ENCODE peak calls at places on chromosomes 3 and 15, in seven cellular contexts. T is SK-N-SH, D is HepG2, G is GM12878, I is K562, J is H1, B is HCT116. O is an unnamed sample. For H3K4me1, the result is how much of the 10 kb centered on the place peaks cover.

GRCh38 chr3:160755776-160756304 is at the start of gene PPM1L:
- DNase-seq in T (peak), D (no peak), G (no peak), I (peak), J (no peak), B (peak), O (no peak)

GRCh38 chr3:112519424-112520001 is 20.2 kb upstream of the BTLA start:
- DNase-seq in T (peak), D (peak), G (peak), I (peak), J (no peak), B (peak), O (peak)

GRCh38 chr15:81516461-81516860 is 142.4 kb upstream of the TMC3 start:
- DNase-seq in T (no peak), D (no peak), G (no peak), I (no peak), J (no peak), B (no peak), O (no peak)

GRCh38 chr3:138824114-138824506 is 10.6 kb downstream of the PIK3CB start:
- DNase-seq in T (no peak), D (no peak), G (no peak), I (no peak), J (no peak), B (no peak), O (no peak)

GRCh38 chr3:51024765-51025681 is 350.3 kb downstream of the DOCK3 start:
- DNase-seq in T (no peak), D (no peak), G (no peak), I (no peak), J (no peak), B (no peak), O (no peak)

GRCh38 chr3:126423191-126424038 is 28.7 kb downstream of the CFAP100 start:
- DNase-seq in T (peak), D (no peak), G (no peak), I (no peak), J (no peak), B (no peak), O (no peak)

GRCh38 chr3:59754456-59754855 is 704.6 kb upstream of the CFAP20DC start:
- DNase-seq in T (no peak), D (no peak), G (no peak), I (no peak), J (no peak), B (no peak), O (no peak)

GRCh38 chr15:32834156-32834555 is 116.4 kb downstream of the GREM1 start:
- DNase-seq in T (no peak), D (no peak), G (peak), I (no peak), J (no peak), B (no peak), O (no peak)

GRCh38 chr3:40580494-40581091 is 55.8 kb downstream of the ZNF621 start:
- DNase-seq in T (peak), D (peak), G (no peak), I (peak), J (peak), B (peak), O (peak)

GRCh38 chr15:31471731-31472430 is 145.2 kb downstream of the KLF13 start:
- DNase-seq in T (no peak), D (no peak), G (no peak), I (no peak), J (no peak), B (no peak), O (no peak)

GRCh38 chr3:13141991-13142412 is 68.8 kb upstream of the IQSEC1 start:
- DNase-seq in T (no peak), D (no peak), G (no peak), I (peak), J (peak), B (no peak), O (no peak)

GRCh38 chr3:19202303-19202702 is 54.0 kb downstream of the KCNH8 start:
- DNase-seq in T (no peak), D (no peak), G (no peak), I (no peak), J (no peak), B (no peak), O (no peak)

GRCh38 chr15:90340345-90340744 is 11.7 kb upstream of the ZNF774 start:
- DNase-seq in T (no peak), D (peak), G (no peak), I (peak), J (peak), B (peak), O (no peak)

GRCh38 chr3:151305081-151305777 is 11.4 kb downstream of the GPR87 start:
- DNase-seq in T (peak), D (peak), G (no peak), I (no peak), J (peak), B (peak), O (no peak)

GRCh38 chr15:28081594-28081993 is 17.5 kb downstream of the OCA2 start:
- DNase-seq in T (no peak), D (no peak), G (no peak), I (no peak), J (no peak), B (no peak), O (no peak)

GRCh38 chr15:28084547-28084946 is 14.6 kb downstream of the OCA2 start:
- DNase-seq in T (no peak), D (no peak), G (no peak), I (no peak), J (no peak), B (no peak), O (no peak)

GRCh38 chr15:28082891-28083688 is 16.0 kb downstream of the OCA2 start:
- DNase-seq in T (no peak), D (peak), G (no peak), I (no peak), J (no peak), B (no peak), O (no peak)

GRCh38 chr15:28085489-28086174 is 13.5 kb downstream of the OCA2 start:
- DNase-seq in T (no peak), D (no peak), G (no peak), I (no peak), J (no peak), B (no peak), O (no peak)

GRCh38 chr15:28086175-28086703 is 12.9 kb downstream of the OCA2 start:
- DNase-seq in T (peak), D (peak), G (peak), I (peak), J (peak), B (peak), O (peak)
- TF ChIP-seq SIN3A in T (no peak), D (no peak), G (no peak), I (no peak), J (no peak), B (no peak), O (no peak)

DNA sequence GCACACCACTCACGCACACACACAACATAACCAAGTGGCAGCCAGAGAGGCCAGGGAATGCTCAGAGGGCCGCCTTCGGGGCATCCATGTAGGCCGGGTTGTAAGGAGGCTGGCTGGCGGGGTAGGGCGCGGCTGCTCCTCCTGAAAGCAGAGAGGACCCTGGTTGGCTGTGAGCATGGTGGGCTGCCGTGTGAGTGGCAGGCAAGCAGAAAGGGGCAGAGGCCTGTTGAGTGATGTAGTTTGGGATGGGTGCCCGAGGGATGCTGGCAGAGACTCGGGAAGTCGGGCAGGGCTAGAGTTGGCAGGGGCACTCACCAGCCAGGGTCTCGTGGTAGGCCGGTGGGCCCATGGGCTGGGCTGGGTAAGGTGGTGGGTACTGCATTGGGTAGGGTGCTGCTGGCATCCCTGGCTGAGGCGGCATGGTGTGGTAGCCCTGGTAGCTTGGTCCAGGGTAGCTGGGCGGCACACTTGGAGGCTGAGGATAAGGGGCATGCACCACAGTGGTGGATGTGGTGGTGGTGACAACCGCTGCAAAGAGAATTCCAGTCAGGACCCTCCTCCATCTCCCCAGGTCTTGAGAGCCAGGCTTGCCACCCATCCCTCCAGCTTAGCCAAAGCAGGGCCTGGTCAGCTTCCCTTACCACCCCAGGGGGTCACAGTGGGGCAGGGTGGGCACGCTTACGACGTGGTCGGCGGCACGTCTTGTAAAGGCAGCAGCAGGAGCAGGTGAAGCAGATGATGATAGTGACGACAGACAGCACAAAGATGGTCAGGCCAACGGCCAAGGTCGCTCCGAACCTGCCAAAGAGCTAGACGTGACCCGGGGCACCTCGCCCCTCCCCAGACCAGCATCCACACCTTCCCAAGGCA is 22.7 kb downstream of the ATRIP start:
- DNase-seq in T (peak), D (no peak), G (no peak), I (no peak), J (no peak), B (no peak), O (no peak)
- H3K4me1 ChIP-seq in T (half or more), D (half or more), G (half or more), I (half or more), J (under half), B (half or more), O (under half)

GRCh38 chr3:157868881-157869280 is 237.3 kb downstream of the SHOX2 start:
- DNase-seq in T (no peak), D (no peak), G (no peak), I (no peak), J (no peak), B (no peak), O (no peak)

GRCh38 chr3:157871248-157871647 is 235.0 kb downstream of the SHOX2 start:
- DNase-seq in T (no peak), D (no peak), G (no peak), I (no peak), J (no peak), B (no peak), O (no peak)

GRCh38 chr3:157876556-157876955 is 229.7 kb downstream of the SHOX2 start:
- DNase-seq in T (no peak), D (no peak), G (no peak), I (no peak), J (no peak), B (no peak), O (no peak)

GRCh38 chr3:157871838-157872497 is 234.3 kb downstream of the SHOX2 start:
- DNase-seq in T (peak), D (no peak), G (no peak), I (no peak), J (no peak), B (no peak), O (no peak)

DNA sequence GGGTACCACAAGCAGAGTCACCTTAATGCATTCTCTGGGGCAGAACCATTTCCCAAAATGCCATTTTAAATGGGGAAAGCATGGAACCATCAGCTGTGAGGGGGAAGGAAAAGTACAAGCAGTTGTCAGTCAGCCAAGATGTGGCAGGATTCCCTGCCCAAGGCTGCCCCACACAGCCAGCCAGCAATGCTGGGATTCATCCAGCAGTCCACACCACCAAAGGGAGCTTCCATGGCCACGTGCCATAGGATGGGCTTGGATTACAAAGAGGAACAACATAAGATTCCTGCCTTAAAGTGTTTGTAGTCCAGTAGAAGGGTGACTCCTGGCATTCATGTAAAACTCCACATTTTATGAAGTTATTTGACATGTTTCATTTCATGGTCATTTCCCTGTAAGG is 233.3 kb downstream of the SHOX2 start:
- DNase-seq in T (peak), D (no peak), G (no peak), I (no peak), J (no peak), B (no peak), O (no peak)
- TF ChIP-seq SIN3A in T (no peak), D (no peak), G (no peak), I (no peak), J (no peak), B (no peak), O (no peak)

GRCh38 chr3:23811919-23812318 is 6.2 kb downstream of the UBE2E1 start:
- DNase-seq in T (no peak), D (no peak), G (no peak), I (no peak), J (no peak), B (no peak), O (no peak)
- H3K4me1 ChIP-seq in T (under half), D (half or more), G (under half), I (under half), J (under half), B (under half), O (under half)